ENCODE peak calls at places on chromosomes 3 and 15, in four cellular contexts. H, S, F and C are unnamed samples.

GRCh38 chr3:194869482-194870169 is 183.9 kb downstream of the FAM43A start:
- DNase-seq in H (no peak), S (no peak), F (no peak), C (no peak)

GRCh38 chr3:136366289-136366688 is 116.1 kb downstream of the PCCB start:
- DNase-seq in H (no peak), S (no peak), F (no peak), C (no peak)

GRCh38 chr3:16817201-16817600 is 67.6 kb upstream of the PLCL2 start:
- DNase-seq in H (no peak), S (no peak), F (no peak), C (peak; percentile 16)

GRCh38 chr15:39181901-39182300 is 399.0 kb upstream of the THBS1 start:
- DNase-seq in H (no peak), S (no peak), F (no peak), C (no peak)

GRCh38 chr15:45544266-45545023 is 21.9 kb upstream of the SLC30A4 start:
- DNase-seq in H (no peak), S (no peak), F (no peak), C (peak; percentile 74)

GRCh38 chr15:67832031-67832551 is 6.8 kb downstream of the SKOR1 start:
- DNase-seq in H (no peak), S (no peak), F (no peak), C (no peak)

GRCh38 chr3:9800529-9800928 is 7.6 kb downstream of the ARPC4 start:
- DNase-seq in H (no peak), S (no peak), F (no peak), C (no peak)

GRCh38 chr3:13685721-13686120 is 136.8 kb downstream of the FBLN2 start:
- DNase-seq in H (no peak), S (no peak), F (no peak), C (no peak)

GRCh38 chr3:179418610-179419009 is 32.7 kb downstream of the GNB4 start:
- DNase-seq in H (no peak), S (no peak), F (no peak), C (peak; percentile 77)

GRCh38 chr3:155382396-155383042 is 89.0 kb upstream of the STRIT1 start:
- DNase-seq in H (no peak), S (no peak), F (peak; percentile 70), C (peak; percentile 90)

GRCh38 chr3:141941093-141941492 is 64.7 kb downstream of the ATP1B3 start:
- DNase-seq in H (no peak), S (no peak), F (no peak), C (no peak)

GRCh38 chr3:195178124-195178910 is 92.6 kb downstream of the XXYLT1 start:
- DNase-seq in H (no peak), S (no peak), F (peak; percentile 61), C (no peak)

GRCh38 chr3:160756907-160757623 is 1.0 kb downstream of the PPM1L start:
- DNase-seq in H (no peak), S (no peak), F (peak; percentile 25), C (peak; percentile 74)

GRCh38 chr3:49427581-49427980 is 1.5 kb downstream of the NICN1 start:
- DNase-seq in H (no peak), S (no peak), F (no peak), C (no peak)

GRCh38 chr15:66646799-66647198 is 55.2 kb upstream of the SMAD6 start:
- DNase-seq in H (no peak), S (no peak), F (no peak), C (no peak)

GRCh38 chr3:77825045-77825827 is 785.3 kb downstream of the ROBO2 start:
- DNase-seq in H (no peak), S (no peak), F (no peak), C (no peak)

GRCh38 chr3:99625237-99625622 is 13.2 kb upstream of the COL8A1 start:
- DNase-seq in H (no peak), S (no peak), F (no peak), C (no peak)

GRCh38 chr15:65339926-65340325 is 35.4 kb downstream of the RNU5B-1 start:
- DNase-seq in H (no peak), S (no peak), F (no peak), C (no peak)

GRCh38 chr3:110296885-110297284 is 774.7 kb upstream of the NECTIN3 start:
- DNase-seq in H (no peak), S (no peak), F (no peak), C (no peak)

GRCh38 chr3:50204804-50205718 is at the start of gene SLC38A3:
- DNase-seq in H (peak; percentile 28), S (no peak), F (peak; percentile 27), C (peak; percentile 61)

GRCh38 chr3:125140011-125140813 is 72.3 kb downstream of the SLC12A8 start:
- DNase-seq in H (no peak), S (no peak), F (no peak), C (no peak)

GRCh38 chr3:122977645-122978466 is 49.7 kb downstream of the SEMA5B start:
- DNase-seq in H (no peak), S (no peak), F (peak; percentile 64), C (no peak)

GRCh38 chr15:95416576-95416975 is 913.9 kb upstream of the NR2F2 start:
- DNase-seq in H (no peak), S (no peak), F (no peak), C (peak; percentile 22)

GRCh38 chr15:40958723-40959122 is 5.5 kb downstream of the CHAC1 start:
- DNase-seq in H (no peak), S (no peak), F (no peak), C (no peak)

GRCh38 chr15:67542462-67543347 is at the start of gene MAP2K5:
- DNase-seq in H (peak; percentile 81), S (peak; percentile 81), F (peak; percentile 93), C (peak; percentile 62)

GRCh38 chr3:44060164-44060563 is 181.5 kb upstream of the TOPAZ1 start:
- DNase-seq in H (no peak), S (no peak), F (no peak), C (no peak)